ENCODE peak calls at places on chromosome 13, in nine cellular contexts. O is stimulated activated naive CD8-positive, alpha-beta T cell treated with anti-CD3 and anti-CD28 coated beads, Interleukin-15, Interleukin-2, amounts not matched to agents 100 U/mL and 50 U/mL, for 24 hours; K is effector memory CD4-positive, alpha-beta T cell; S is germinal center; B is WTC11; U is lung microvascular endothelial cell; G is frontal cortex; Q is T-cell; I is OCI-LY7. N is an unnamed sample.

GRCh38 chr13:24675806-24676570 is 4.2 kb upstream of the ATP12A start:
- DNase-seq in O (no peak), S (no peak), I (no peak), Q (no peak), U (peak), B (no peak), G (no peak), K (no peak), N (no peak)

GRCh38 chr13:57569981-57570380 is 61.6 kb upstream of the PCDH17 start:
- DNase-seq in K (no peak), G (no peak), O (no peak), I (no peak), U (no peak), S (no peak), B (no peak), Q (no peak), N (peak)

GRCh38 chr13:100014621-100015020 is 33.0 kb downstream of the ZIC2 start:
- DNase-seq in I (no peak), K (no peak), U (no peak), S (no peak), G (no peak), O (no peak), B (no peak), Q (no peak), N (no peak)

GRCh38 chr13:71759506-71760225 is 107.3 kb downstream of the DACH1 start:
- DNase-seq in I (no peak), O (no peak), B (peak), U (no peak), G (no peak), S (no peak), Q (no peak), K (no peak), N (no peak)

GRCh38 chr13:104833221-104833620 is 1702.2 kb downstream of the EFNB2 start:
- DNase-seq in I (no peak), K (no peak), G (no peak), B (no peak), Q (no peak), O (no peak), S (no peak), U (no peak), N (no peak)

GRCh38 chr13:112176746-112177119 is 109.8 kb downstream of the SOX1 start:
- DNase-seq in O (no peak), S (no peak), K (no peak), U (no peak), B (no peak), I (no peak), Q (no peak), G (no peak), N (no peak)

GRCh38 chr13:74133657-74134201 is 475 bp downstream of the KLF12 start:
- DNase-seq in Q (peak), G (peak), B (peak), O (peak), U (peak), K (peak), I (peak), S (peak), N (peak)

GRCh38 chr13:50731400-50731799 is 112.1 kb downstream of the DLEU7 start:
- DNase-seq in G (no peak), O (no peak), K (no peak), I (no peak), B (no peak), Q (no peak), U (peak), S (no peak), N (no peak)

GRCh38 chr13:50893211-50893852 is 16.3 kb upstream of the RNASEH2B start:
- DNase-seq in U (no peak), K (no peak), Q (no peak), O (no peak), G (no peak), S (peak), B (no peak), I (peak), N (peak)

GRCh38 chr13:25874907-25875306 is 176.9 kb downstream of the SHISA2 start:
- DNase-seq in Q (peak), I (peak), U (no peak), B (no peak), O (peak), K (peak), G (no peak), S (no peak), N (no peak)

GRCh38 chr13:29435125-29435911 is 160.2 kb downstream of the SLC7A1 start:
- DNase-seq in Q (no peak), K (no peak), B (no peak), G (no peak), S (no peak), O (no peak), U (no peak), I (no peak), N (no peak)

GRCh38 chr13:36328821-36329220 is 17.4 kb downstream of the SPART start:
- DNase-seq in S (no peak), O (no peak), B (no peak), K (no peak), I (no peak), Q (no peak), G (no peak), U (no peak), N (no peak)

GRCh38 chr13:36046672-36047071 is 84.5 kb downstream of the DCLK1 start:
- DNase-seq in U (no peak), G (no peak), O (no peak), K (no peak), I (no peak), B (no peak), Q (no peak), S (no peak), N (peak)

GRCh38 chr13:37293295-37293694 is 187.8 kb upstream of the CSNK1A1L start:
- DNase-seq in U (no peak), Q (no peak), K (no peak), B (no peak), O (no peak), G (no peak), I (no peak), S (no peak), N (no peak)

GRCh38 chr13:43057653-43058317 is 34.4 kb downstream of the DNAJC15 start:
- DNase-seq in I (peak), U (no peak), O (peak), B (peak), Q (peak), S (no peak), K (peak), G (no peak), N (no peak)

GRCh38 chr13:25051065-25051464 is 44.9 kb upstream of the PABPC3 start:
- DNase-seq in Q (no peak), S (no peak), K (no peak), U (no peak), B (no peak), G (no peak), I (no peak), O (no peak), N (no peak)

GRCh38 chr13:92224052-92224821 is 825.8 kb downstream of the GPC5 start:
- DNase-seq in G (no peak), U (no peak), I (no peak), B (no peak), K (no peak), S (no peak), Q (no peak), O (no peak), N (peak)

GRCh38 chr13:29908411-29908810 is 58.0 kb upstream of the UBL3 start:
- DNase-seq in B (no peak), K (no peak), S (no peak), Q (no peak), G (no peak), U (no peak), O (no peak), I (no peak), N (no peak)

GRCh38 chr13:50645092-50645491 is 198.4 kb downstream of the DLEU7 start:
- DNase-seq in O (no peak), I (no peak), Q (no peak), K (no peak), G (no peak), U (no peak), B (no peak), S (no peak), N (no peak)

GRCh38 chr13:23609414-23610186 is 39.4 kb downstream of the TNFRSF19 start:
- DNase-seq in Q (no peak), B (no peak), K (no peak), G (no peak), O (no peak), U (peak), S (no peak), I (no peak), N (peak)

GRCh38 chr13:44449999-44450821 is 76.6 kb downstream of the SERP2 start:
- DNase-seq in K (no peak), I (no peak), S (no peak), B (no peak), U (no peak), O (no peak), Q (no peak), G (no peak), N (no peak)

GRCh38 chr13:33281951-33282595 is 3.5 kb downstream of the STARD13 start:
- DNase-seq in S (no peak), B (no peak), K (no peak), G (no peak), O (no peak), Q (no peak), I (no peak), U (peak), N (no peak)

GRCh38 chr13:62305758-62306157 is 890.1 kb upstream of the PCDH20 start:
- DNase-seq in K (no peak), S (no peak), O (no peak), B (no peak), I (peak), Q (no peak), G (peak), U (no peak), N (peak)

GRCh38 chr13:72716776-72717175 is 10.7 kb downstream of the MZT1 start:
- DNase-seq in B (no peak), O (no peak), K (no peak), Q (no peak), S (no peak), I (no peak), U (no peak), G (no peak), N (no peak)

GRCh38 chr13:69287050-69287698 is 820.5 kb upstream of the ATXN8OS start:
- DNase-seq in S (no peak), B (no peak), G (no peak), K (no peak), U (no peak), O (no peak), I (no peak), Q (no peak), N (no peak)

GRCh38 chr13:30880151-30880551 is 25.9 kb upstream of the MEDAG start:
- DNase-seq in S (no peak), B (no peak), U (no peak), I (no peak), G (no peak), Q (no peak), O (no peak), K (no peak), N (no peak)

GRCh38 chr13:37187110-37187509 is 81.6 kb upstream of the CSNK1A1L start:
- DNase-seq in K (no peak), I (no peak), O (no peak), U (no peak), G (no peak), S (no peak), B (no peak), Q (no peak), N (no peak)

GRCh38 chr13:91348906-91349435 is 1.5 kb downstream of the MIR17HG start:
- DNase-seq in U (peak), Q (peak), B (peak), S (peak), O (peak), I (peak), K (peak), G (peak), N (peak)